ENCODE peak calls at places on chromosomes 4 and X, in four cellular contexts. A is SK-N-SH, B is A549, X is mucosa of descending colon. L is an unnamed sample.

GRCh38 chrX:149312936-149313432 is 192.1 kb downstream of the IDS start:
- DNase-seq in A (no peak), B (no peak), X (no peak), L (peak)

GRCh38 chrX:154367474-154368308 is 6.7 kb downstream of the FLNA start:
- DNase-seq in A (no peak), B (no peak), X (no peak), L (no peak)

GRCh38 chr4:163808091-163808490 is 313.6 kb downstream of the TMA16 start:
- DNase-seq in A (no peak), B (no peak), X (no peak), L (no peak)

GRCh38 chr4:55398966-55399365 is 3.2 kb downstream of the TMEM165 start:
- DNase-seq in A (peak), B (no peak), X (no peak), L (peak)

GRCh38 chr4:155174668-155175067 is 33.8 kb upstream of the NPY2R start:
- DNase-seq in A (no peak), B (no peak), X (no peak), L (no peak)

GRCh38 chr4:118331352-118331751 is 21.5 kb downstream of the PRSS12 start:
- DNase-seq in A (no peak), B (no peak), X (no peak), L (no peak)

GRCh38 chr4:169274033-169274432 is 3.3 kb upstream of the SH3RF1 start:
- DNase-seq in A (no peak), B (no peak), X (no peak), L (no peak)

GRCh38 chr4:10655968-10656367 is 28.6 kb downstream of the CLNK start:
- DNase-seq in A (no peak), B (no peak), X (no peak), L (peak)

GRCh38 chr4:52051615-52052474 is 741 bp downstream of the SPATA18 start:
- DNase-seq in A (peak), B (peak), X (peak), L (peak)

GRCh38 chr4:931194-931959 is 739 bp downstream of the GAK start:
- DNase-seq in A (peak), B (no peak), X (no peak), L (peak)

GRCh38 chr4:10089346-10089745 is 27.3 kb downstream of the WDR1 start:
- DNase-seq in A (no peak), B (peak), X (peak), L (no peak)

GRCh38 chr4:152778656-152779512 is 646 bp downstream of the TIGD4 start:
- DNase-seq in A (peak), B (peak), X (peak), L (peak)

GRCh38 chr4:10184051-10184450 is 67.5 kb upstream of the WDR1 start:
- DNase-seq in A (no peak), B (no peak), X (no peak), L (peak)

GRCh38 chr4:138507527-138507926 is 265.4 kb upstream of the SLC7A11 start:
- DNase-seq in A (no peak), B (peak), X (no peak), L (peak)

GRCh38 chr4:88697588-88698329 is at the start of gene NAP1L5:
- DNase-seq in A (peak), B (peak), X (peak), L (peak)

GRCh38 chr4:75939890-75940691 is 722 bp downstream of the NAAA start:
- DNase-seq in A (peak), B (peak), X (peak), L (peak)

GRCh38 chr4:8039290-8039689 is 99.6 kb upstream of the AFAP1 start:
- DNase-seq in A (peak), B (no peak), X (peak), L (no peak)

GRCh38 chrX:19882066-19882775 is 5.2 kb downstream of the SH3KBP1 start:
- DNase-seq in A (no peak), B (no peak), X (no peak), L (no peak)

GRCh38 chr4:113423631-113424030 is 337.9 kb downstream of the CAMK2D start:
- DNase-seq in A (no peak), B (no peak), X (no peak), L (no peak)

GRCh38 chrX:129716507-129716906 is 22.3 kb upstream of the XPNPEP2 start:
- DNase-seq in A (no peak), B (no peak), X (no peak), L (no peak)

GRCh38 chr4:24736066-24736465 is 59.3 kb upstream of the SOD3 start:
- DNase-seq in A (no peak), B (peak), X (peak), L (no peak)

GRCh38 chrX:106917830-106918500 is 2.2 kb upstream of the CLDN2 start:
- DNase-seq in A (no peak), B (peak), X (no peak), L (peak)

GRCh38 chrX:16869393-16870094 is 618 bp downstream of the RBBP7 start:
- DNase-seq in A (peak), B (peak), X (peak), L (no peak)

GRCh38 chrX:68490644-68491043 is 8.2 kb upstream of the YIPF6 start:
- DNase-seq in A (peak), B (peak), X (no peak), L (peak)

GRCh38 chr4:165684177-165684870 is 188.7 kb upstream of the TLL1 start:
- DNase-seq in A (no peak), B (no peak), X (no peak), L (peak)

GRCh38 chr4:155889036-155889793 is 14.3 kb upstream of the TDO2 start:
- DNase-seq in A (no peak), B (peak), X (no peak), L (peak)

GRCh38 chrX:93649381-93649780 is 24.0 kb downstream of the NAP1L3 start:
- DNase-seq in A (no peak), B (no peak), X (no peak), L (no peak)

GRCh38 chr4:164648849-164649212 is 105.1 kb upstream of the SMIM31 start:
- DNase-seq in A (no peak), B (no peak), X (no peak), L (no peak)

GRCh38 chr4:188254211-188254610 is 115.0 kb downstream of the TRIML1 start:
- DNase-seq in A (no peak), B (no peak), X (no peak), L (no peak)

GRCh38 chr4:148737071-148737470 is 294.9 kb upstream of the NR3C2 start:
- DNase-seq in A (no peak), B (no peak), X (no peak), L (no peak)

GRCh38 chrX:9352683-9353430 is 112.0 kb upstream of the TBL1X start:
- DNase-seq in A (no peak), B (peak), X (no peak), L (peak)

GRCh38 chr4:119099227-119099910 is 36.3 kb upstream of the MYOZ2 start:
- DNase-seq in A (peak), B (no peak), X (no peak), L (peak)

GRCh38 chr4:164977243-164978164 is at the start of gene TRIM61:
- DNase-seq in A (peak), B (no peak), X (peak), L (peak)

GRCh38 chrX:94204524-94204923 is 530.5 kb downstream of the FAM133A start:
- DNase-seq in A (peak), B (no peak), X (no peak), L (no peak)

GRCh38 chr4:1592179-1593037 is 91.7 kb downstream of the FAM53A start:
- DNase-seq in A (no peak), B (no peak), X (peak), L (no peak)

GRCh38 chrX:133892337-133892736 is 93.1 kb downstream of the GPC3 start:
- DNase-seq in A (no peak), B (no peak), X (no peak), L (no peak)

GRCh38 chr4:76597423-76597979 is 162.5 kb downstream of the SHROOM3 start:
- DNase-seq in A (no peak), B (no peak), X (no peak), L (no peak)

DNA sequence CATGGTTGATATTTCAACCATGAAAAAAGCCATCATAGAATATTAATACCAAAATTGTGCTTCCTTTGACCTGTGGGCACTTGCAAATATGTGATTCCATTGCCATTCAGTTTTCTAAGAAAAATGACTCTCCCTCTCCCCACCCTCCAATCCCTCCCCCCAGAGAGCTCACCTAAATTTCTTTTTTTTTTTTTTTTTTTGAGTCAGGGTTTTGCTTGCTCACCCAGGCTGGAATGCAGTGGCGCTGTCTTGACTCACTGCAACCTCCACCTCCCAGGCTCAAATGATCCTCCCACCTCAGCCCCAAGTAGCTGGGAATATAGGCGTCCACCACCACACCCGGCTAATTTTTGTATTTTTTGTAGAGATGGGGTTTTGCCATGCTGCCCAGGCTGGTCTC is 47.0 kb downstream of the SNX25 start:
- DNase-seq in A (no peak), B (peak), X (no peak), L (peak)
- H3K4me3 ChIP-seq in A (no peak), B (no peak), X (no peak), L (no peak)

GRCh38 chrX:119981286-119982070 is 37.9 kb upstream of the NKAP start:
- DNase-seq in A (peak), B (peak), X (no peak), L (peak)
- TF ChIP-seq CTCF in A (peak), B (peak), X (peak), L (peak)

DNA sequence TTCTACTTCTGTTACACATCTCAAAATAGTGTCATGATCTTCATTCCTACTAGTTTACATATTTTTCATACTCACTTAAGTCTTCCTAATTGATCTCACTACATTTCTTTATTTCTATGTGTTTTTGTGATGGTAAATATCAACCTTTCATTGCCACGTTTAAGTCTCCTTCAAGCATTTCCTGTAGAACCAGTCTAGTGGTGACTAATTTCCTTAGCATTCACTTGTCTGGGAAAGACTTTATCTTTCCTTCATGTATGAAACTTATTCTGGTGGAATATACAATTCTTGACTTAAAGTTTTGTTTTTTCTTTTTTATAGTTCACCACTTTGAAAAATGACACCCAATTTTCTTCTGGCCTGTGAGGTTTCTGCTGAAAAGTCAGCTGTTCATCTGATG is 181.4 kb upstream of the NEIL3 start:
- DNase-seq in A (no peak), B (no peak), X (no peak), L (peak)
- H3K4me3 ChIP-seq in A (no peak), B (no peak), X (no peak), L (no peak)

GRCh38 chr4:146545102-146545501 is 23.4 kb upstream of the SLC10A7 start:
- DNase-seq in A (peak), B (peak), X (no peak), L (peak)
- TF ChIP-seq CTCF in A (peak), B (no peak), X (no peak), L (peak)

GRCh38 chr4:40299704-40300336 is 35.3 kb upstream of the CHRNA9 start:
- DNase-seq in A (no peak), B (peak), X (no peak), L (no peak)

GRCh38 chr4:40303751-40304150 is 31.4 kb upstream of the CHRNA9 start:
- DNase-seq in A (no peak), B (no peak), X (no peak), L (no peak)

GRCh38 chr4:40300371-40301162 is 34.6 kb upstream of the CHRNA9 start:
- DNase-seq in A (no peak), B (no peak), X (no peak), L (no peak)

GRCh38 chr4:40299126-40299525 is 36.0 kb upstream of the CHRNA9 start:
- DNase-seq in A (no peak), B (no peak), X (no peak), L (no peak)

DNA sequence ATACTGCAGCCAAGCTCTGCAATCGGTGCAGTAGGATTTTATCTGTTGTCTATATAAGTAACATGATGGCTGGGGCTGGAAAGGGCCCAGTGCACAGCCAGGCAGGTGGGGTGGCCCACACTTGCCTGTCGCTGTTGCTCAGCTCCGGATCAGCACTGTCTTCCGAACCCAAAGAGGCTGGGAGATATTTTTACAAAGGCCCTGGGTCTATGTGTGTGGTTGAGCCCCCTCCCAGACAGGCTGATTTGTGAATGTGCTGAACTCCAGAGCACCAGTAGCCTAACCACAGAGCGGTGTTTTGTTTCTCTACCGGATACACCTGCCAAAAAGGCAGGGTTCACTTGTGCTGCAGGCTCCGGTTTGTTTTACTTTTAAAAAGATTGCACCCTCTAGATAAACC is 33.5 kb upstream of the CHRNA9 start:
- DNase-seq in A (no peak), B (no peak), X (peak), L (no peak)
- H3K4me3 ChIP-seq in A (no peak), B (no peak), X (no peak), L (no peak)

DNA sequence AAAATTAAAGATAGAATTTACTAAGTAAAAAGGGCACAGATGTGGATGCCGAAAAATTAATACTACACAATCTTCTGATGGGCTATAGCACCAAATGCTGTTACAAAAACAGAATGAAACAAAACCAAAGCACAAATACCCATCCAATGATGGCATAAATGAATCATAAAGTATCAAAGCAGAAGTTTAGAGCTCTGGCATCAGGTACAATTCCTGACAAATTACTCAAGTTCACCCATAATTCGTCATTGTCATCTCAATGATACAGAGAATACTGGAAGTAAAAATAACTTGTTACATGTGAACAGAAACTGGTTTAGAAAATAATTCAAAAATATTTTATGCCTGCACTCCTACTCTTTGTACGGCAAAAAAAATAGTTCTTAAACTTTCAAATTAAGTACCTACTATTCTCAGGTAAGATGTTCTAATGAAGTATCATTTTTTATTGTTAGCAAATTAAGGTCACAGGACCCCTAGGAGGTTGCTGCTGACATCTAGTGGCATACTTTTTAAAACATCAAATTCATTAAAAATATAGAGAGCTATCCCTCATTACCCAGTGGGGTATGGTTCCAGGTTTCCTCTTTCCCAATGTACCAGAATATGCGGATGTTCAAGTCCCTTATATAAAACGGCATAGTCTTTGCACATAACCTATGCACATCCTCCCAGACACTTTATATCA is 126.1 kb downstream of the INPP4B start:
- DNase-seq in A (peak), B (peak), X (no peak), L (peak)
- TF ChIP-seq CTCF in A (peak), B (peak), X (no peak), L (peak)

L was measured in fibroblast of the aortic adventitia.